ENCODE peak calls at places on chromosomes 6 and 20, in eight cellular contexts. I is M059J, B is neuronal stem cell, J is germinal center, V is heart left ventricle, U is T-helper 2 cell, L is NCI-H1436, W is ovary. S is an unnamed sample.

GRCh38 chr6:148760568-148761531 is 14.0 kb downstream of the UST start:
- DNase-seq in I (peak), B (peak), J (peak), V (peak), U (peak), L (no peak), W (peak), S (no peak)

GRCh38 chr6:118902731-118903130 is 8.8 kb downstream of the ASF1A start:
- DNase-seq in I (peak), B (no peak), J (no peak), V (no peak), U (no peak), L (no peak), W (no peak), S (no peak)

GRCh38 chr6:98498891-98499290 is 335.5 kb upstream of the POU3F2 start:
- DNase-seq in I (peak), B (no peak), J (no peak), V (no peak), U (no peak), L (no peak), W (no peak), S (no peak)

GRCh38 chr20:9492067-9492466 is 22.3 kb upstream of the LAMP5 start:
- DNase-seq in I (no peak), B (no peak), J (no peak), V (no peak), U (no peak), L (no peak), W (no peak), S (no peak)

GRCh38 chr6:118717106-118717505 is 65.7 kb upstream of the CEP85L start:
- DNase-seq in I (no peak), B (no peak), J (no peak), V (no peak), U (no peak), L (no peak), W (no peak), S (no peak)

GRCh38 chr6:89840538-89840937 is 10.9 kb downstream of the CASP8AP2 start:
- DNase-seq in I (peak), B (no peak), J (no peak), V (no peak), U (no peak), L (no peak), W (no peak), S (no peak)

GRCh38 chr6:25366785-25367657 is 87.8 kb downstream of the CARMIL1 start:
- DNase-seq in I (peak), B (no peak), J (no peak), V (no peak), U (peak), L (no peak), W (no peak), S (no peak)

GRCh38 chr20:24732076-24732475 is 217.0 kb upstream of the CST7 start:
- DNase-seq in I (no peak), B (no peak), J (no peak), V (no peak), U (no peak), L (no peak), W (no peak), S (no peak)

GRCh38 chr6:39657355-39657754 is 67.9 kb downstream of the KIF6 start:
- DNase-seq in I (no peak), B (no peak), J (no peak), V (no peak), U (no peak), L (no peak), W (no peak), S (no peak)

GRCh38 chr6:44444853-44445252 is 57.3 kb downstream of the CDC5L start:
- DNase-seq in I (peak), B (no peak), J (no peak), V (no peak), U (no peak), L (no peak), W (no peak), S (no peak)

GRCh38 chr6:10030942-10031537 is 383.8 kb downstream of the TFAP2A start:
- DNase-seq in I (peak), B (no peak), J (no peak), V (no peak), U (no peak), L (no peak), W (no peak), S (no peak)

GRCh38 chr6:117483004-117483644 is 650 bp downstream of the DCBLD1 start:
- DNase-seq in I (peak), B (peak), J (peak), V (peak), U (peak), L (no peak), W (peak), S (no peak)

GRCh38 chr6:149933461-149933860 is 8.4 kb upstream of the ULBP2 start:
- DNase-seq in I (no peak), B (no peak), J (no peak), V (no peak), U (no peak), L (no peak), W (no peak), S (no peak)

GRCh38 chr6:144878577-144878976 is 593.4 kb downstream of the UTRN start:
- DNase-seq in I (no peak), B (no peak), J (no peak), V (no peak), U (no peak), L (no peak), W (no peak), S (no peak)